ENCODE peak calls at places on chromosomes 2 and 18, in four cellular contexts. U is GM20000, K is sigmoid colon, E is BJ. N is an unnamed sample.

GRCh38 chr2:98577313-98577712 is 31.0 kb downstream of the COA5 start:
- DNase-seq in U (no peak), K (no peak), E (no peak), N (no peak)

GRCh38 chr2:202910687-202911086 is 786 bp downstream of the WDR12 start:
- DNase-seq in U (no peak), K (no peak), E (no peak), N (no peak)

GRCh38 chr18:58670561-58671121 is 624 bp upstream of the MALT1 start:
- DNase-seq in U (no peak), K (no peak), E (no peak), N (no peak)

GRCh38 chr2:70944291-70944690 is 8.6 kb downstream of the ATP6V1B1 start:
- DNase-seq in U (no peak), K (peak), E (no peak), N (no peak)

GRCh38 chr2:57760448-57760847 is 286.2 kb upstream of the VRK2 start:
- DNase-seq in U (peak), K (no peak), E (no peak), N (no peak)

GRCh38 chr2:194765723-194766122 is 891.3 kb upstream of the SLC39A10 start:
- DNase-seq in U (no peak), K (no peak), E (no peak), N (no peak)

GRCh38 chr2:193869564-193869963 is 1674.8 kb upstream of the TMEFF2 start:
- DNase-seq in U (no peak), K (no peak), E (no peak), N (no peak)

GRCh38 chr2:109450574-109451265 is 163.0 kb downstream of the SEPTIN10 start:
- DNase-seq in U (no peak), K (peak), E (no peak), N (no peak)

GRCh38 chr18:23487738-23488625 is 15.3 kb upstream of the RMC1 start:
- DNase-seq in U (peak), K (no peak), E (no peak), N (no peak)

GRCh38 chr2:180359522-180360282 is 352.6 kb upstream of the CWC22 start:
- DNase-seq in U (no peak), K (no peak), E (no peak), N (no peak)

GRCh38 chr2:111117666-111118454 is 2.9 kb upstream of the BCL2L11 start:
- DNase-seq in U (peak), K (peak), E (no peak), N (no peak)

GRCh38 chr18:1048048-1048447 is 143.4 kb downstream of the ADCYAP1 start:
- DNase-seq in U (no peak), K (no peak), E (peak), N (no peak)

GRCh38 chr2:73111300-73112025 is 1.3 kb downstream of the RAB11FIP5 start:
- DNase-seq in U (no peak), K (no peak), E (no peak), N (no peak)

GRCh38 chr2:144331652-144332355 is 188.1 kb downstream of the ZEB2 start:
- DNase-seq in U (no peak), K (peak), E (no peak), N (no peak)

GRCh38 chr18:21998531-21998930 is 170.9 kb upstream of the GATA6 start:
- DNase-seq in U (no peak), K (no peak), E (no peak), N (no peak)

GRCh38 chr2:201363857-201364560 is 6.9 kb upstream of the FLACC1 start:
- DNase-seq in U (peak), K (no peak), E (no peak), N (no peak)

GRCh38 chr2:11292464-11293255 is 51.8 kb downstream of the ROCK2 start:
- DNase-seq in U (no peak), K (no peak), E (peak), N (no peak)

GRCh38 chr2:222945887-222946286 is 85.1 kb downstream of the ACSL3 start:
- DNase-seq in U (no peak), K (no peak), E (no peak), N (no peak)

GRCh38 chr2:240956161-240956934 is 42.1 kb upstream of the SNED1 start:
- DNase-seq in U (no peak), K (peak), E (no peak), N (peak)

GRCh38 chr2:168749264-168749663 is 53.2 kb upstream of the NOSTRIN start:
- DNase-seq in U (no peak), K (no peak), E (no peak), N (no peak)

GRCh38 chr2:86704482-86704971 is 15.6 kb upstream of the RMND5A start:
- DNase-seq in U (no peak), K (no peak), E (peak), N (no peak)

GRCh38 chr2:114960389-114960788 is 517.9 kb downstream of the DPP10 start:
- DNase-seq in U (no peak), K (no peak), E (no peak), N (no peak)

GRCh38 chr2:100211517-100211916 is 69.1 kb upstream of the AFF3 start:
- DNase-seq in U (no peak), K (no peak), E (no peak), N (no peak)

GRCh38 chr2:130797493-130798435 is 39.0 kb upstream of the ARHGEF4 start:
- DNase-seq in U (peak), K (peak), E (peak), N (peak)

GRCh38 chr2:211692689-211693088 is 845.9 kb downstream of the ERBB4 start:
- DNase-seq in U (no peak), K (no peak), E (no peak), N (no peak)

GRCh38 chr2:160205511-160205910 is 5.4 kb upstream of the ITGB6 start:
- DNase-seq in U (no peak), K (peak), E (peak), N (no peak)

GRCh38 chr18:11259421-11259820 is 110.1 kb upstream of the PIEZO2 start:
- DNase-seq in U (no peak), K (peak), E (no peak), N (no peak)

GRCh38 chr2:163800889-163801498 is 65.2 kb upstream of the FIGN start:
- DNase-seq in U (no peak), K (no peak), E (peak), N (no peak)

GRCh38 chr2:127735044-127735443 is 33.7 kb downstream of the SFT2D3 start:
- DNase-seq in U (no peak), K (no peak), E (no peak), N (no peak)

GRCh38 chr2:45964226-45964841 is 312.9 kb downstream of the PRKCE start:
- DNase-seq in U (no peak), K (peak), E (peak), N (no peak)
- TF ChIP-seq CTCF in U (no peak), K (no peak), E (no peak), N (no peak)

GRCh38 chr18:8428951-8429350 is 180.3 kb upstream of the RAB12 start:
- DNase-seq in U (no peak), K (no peak), E (no peak), N (no peak)
- TF ChIP-seq CTCF in U (no peak), K (no peak), E (no peak), N (no peak)

DNA sequence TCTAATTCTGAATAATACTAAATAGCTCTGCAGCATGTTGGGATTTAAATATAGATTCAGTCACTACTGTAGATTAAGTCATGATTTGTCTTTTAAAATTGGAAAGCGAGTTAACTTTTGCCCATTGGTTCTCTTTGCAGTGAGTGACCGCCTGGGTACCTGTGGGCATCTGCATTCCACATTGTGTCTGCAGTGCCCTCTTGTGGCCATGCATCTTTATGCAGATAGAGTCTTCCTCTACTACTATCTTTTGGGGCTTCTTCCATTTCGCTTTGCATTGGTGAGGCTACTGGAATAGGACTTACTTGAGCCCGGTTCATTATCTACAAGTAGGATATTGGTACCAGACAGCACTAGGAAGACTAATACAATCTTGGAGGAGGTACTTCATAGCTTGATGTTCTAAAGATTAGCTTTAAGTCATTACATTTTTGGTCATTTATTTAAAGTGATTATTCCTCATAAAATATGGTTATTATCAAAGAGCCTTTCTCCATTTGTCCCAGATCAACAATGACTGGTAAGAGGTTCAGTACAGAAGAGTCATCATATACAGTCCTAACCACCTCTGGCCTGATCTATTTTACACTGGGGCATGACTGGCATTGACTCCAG is 203.0 kb downstream of the SOCS6 start:
- DNase-seq in U (peak), K (no peak), E (no peak), N (peak)
- TF ChIP-seq CTCF in U (peak), K (no peak), E (peak), N (peak)

GRCh38 chr2:216448829-216449228 is 36.5 kb downstream of the SMARCAL1 start:
- DNase-seq in U (no peak), K (no peak), E (no peak), N (no peak)

GRCh38 chr2:216445489-216445888 is 33.2 kb downstream of the SMARCAL1 start:
- DNase-seq in U (no peak), K (no peak), E (no peak), N (no peak)

GRCh38 chr2:216450346-216450745 is 38.1 kb downstream of the SMARCAL1 start:
- DNase-seq in U (no peak), K (no peak), E (no peak), N (no peak)

GRCh38 chr2:216446343-216446742 is 34.1 kb downstream of the SMARCAL1 start:
- DNase-seq in U (no peak), K (no peak), E (no peak), N (no peak)

GRCh38 chr2:216447293-216447692 is 35.0 kb downstream of the SMARCAL1 start:
- DNase-seq in U (no peak), K (no peak), E (no peak), N (no peak)
- TF ChIP-seq CTCF in U (no peak), K (no peak), E (no peak), N (no peak)

GRCh38 chr2:3317871-3318270 is 59.7 kb downstream of the EIPR1 start:
- DNase-seq in U (no peak), K (peak), E (no peak), N (no peak)
- TF ChIP-seq CTCF in U (no peak), K (no peak), E (no peak), N (no peak)

GRCh38 chr2:95007061-95007609 is 18.4 kb upstream of the MAL start:
- DNase-seq in U (no peak), K (no peak), E (no peak), N (no peak)

GRCh38 chr2:95007822-95008221 is 17.7 kb upstream of the MAL start:
- DNase-seq in U (no peak), K (peak), E (no peak), N (no peak)

GRCh38 chr2:95005726-95006125 is 19.8 kb upstream of the MAL start:
- DNase-seq in U (no peak), K (no peak), E (no peak), N (no peak)

GRCh38 chr2:95008311-95008710 is 17.2 kb upstream of the MAL start:
- DNase-seq in U (no peak), K (no peak), E (no peak), N (no peak)

DNA sequence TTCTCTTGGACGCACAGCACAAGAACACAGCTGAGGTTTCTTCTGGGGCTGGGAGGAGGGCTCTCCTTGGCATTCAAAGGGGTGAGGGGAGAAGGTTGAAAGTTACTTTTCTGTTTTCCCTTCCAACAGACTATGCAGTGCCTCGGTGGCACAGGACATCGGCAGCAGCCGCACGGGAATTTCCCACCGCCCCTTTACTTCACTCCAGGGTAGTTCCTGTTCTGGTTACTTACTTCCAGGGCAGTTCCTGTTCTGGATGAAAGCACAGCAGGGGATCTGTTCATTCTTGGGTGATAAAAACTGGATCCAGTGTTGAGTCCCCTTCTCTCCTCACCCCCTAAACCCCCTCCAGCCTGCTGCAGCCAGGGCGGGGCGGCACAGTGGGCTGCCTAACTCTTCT is 18.8 kb upstream of the MAL start:
- DNase-seq in U (no peak), K (no peak), E (no peak), N (no peak)
- TF ChIP-seq CTCF in U (no peak), K (no peak), E (no peak), N (no peak)

DNA sequence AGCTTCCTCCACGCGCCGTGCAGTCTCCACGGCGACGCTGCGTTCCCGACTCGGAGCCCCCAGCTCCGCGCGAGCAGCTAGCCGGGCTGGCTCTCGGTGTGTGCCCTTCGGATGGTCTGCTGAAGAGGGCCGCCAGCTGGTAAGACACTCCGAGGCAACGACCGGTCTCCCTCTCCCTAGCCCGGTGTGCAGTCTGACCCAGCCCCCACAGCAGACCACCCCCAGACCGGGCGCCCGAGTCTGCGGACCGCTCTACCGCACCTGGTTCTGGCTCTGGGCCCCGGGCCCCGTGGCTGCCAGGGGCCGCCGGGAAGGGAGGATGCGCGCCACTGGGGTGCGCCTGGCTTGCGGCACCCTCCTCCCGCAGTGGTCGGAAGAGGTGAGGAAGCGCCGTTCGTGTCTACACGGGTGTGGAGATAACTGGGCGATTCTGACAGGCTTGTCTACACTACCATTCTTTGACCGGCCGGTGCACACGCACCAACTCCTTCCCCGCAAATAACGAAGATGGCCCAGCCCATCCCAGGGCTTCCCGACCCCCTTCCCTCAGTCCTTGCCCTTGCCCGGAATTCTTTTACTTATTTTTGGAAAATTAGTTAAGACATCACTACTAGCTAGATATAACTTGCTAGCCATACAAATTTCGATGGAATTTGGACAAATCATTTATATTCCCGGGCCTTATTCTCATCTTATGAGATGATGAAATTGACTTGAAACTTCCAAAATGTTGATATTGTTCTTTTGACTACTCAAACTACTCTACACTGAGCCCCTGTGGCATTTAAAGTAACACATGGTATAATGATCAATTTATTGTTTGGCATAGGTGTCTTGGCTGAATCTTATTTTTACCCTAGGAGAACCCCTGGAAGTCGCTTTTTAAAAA is 1.1 kb downstream of the ERICH2 start:
- DNase-seq in U (peak), K (no peak), E (no peak), N (no peak)
- TF ChIP-seq CTCF in U (no peak), K (no peak), E (no peak), N (no peak)